ENCODE peak calls at places on chromosomes 4 and X, in eight cellular contexts. G is stimulated activated naive CD4-positive, alpha-beta T cell treated with Interleukin-2 at 50 U/mL for 16 hours; T is kidney epithelial cell; Y is mucosa of gallbladder; X is nephron progenitor cell; F is lower leg skin; L is NCI-H1105 treated with DMSO at 0.1 percent for 48 hours; M is T-helper 2 cell. V is an unnamed sample.

GRCh38 chrX:18255059-18255458 is 34.4 kb upstream of the BEND2 start:
- DNase-seq in G (no peak), T (no peak), Y (no peak), X (no peak), F (no peak), L (no peak), M (no peak), V (no peak)

GRCh38 chr4:111031180-111031579 is 408.3 kb upstream of the PITX2 start:
- DNase-seq in G (no peak), T (no peak), Y (no peak), X (no peak), F (no peak), L (no peak), M (no peak), V (no peak)

GRCh38 chr4:134691915-134692314 is 490.3 kb upstream of the PABPC4L start:
- DNase-seq in G (no peak), T (no peak), Y (no peak), X (no peak), F (no peak), L (no peak), M (no peak), V (no peak)

GRCh38 chr4:105780176-105780575 is 71.6 kb downstream of the GSTCD start:
- DNase-seq in G (no peak), T (no peak), Y (no peak), X (no peak), F (no peak), L (no peak), M (no peak), V (no peak)

GRCh38 chrX:110396777-110397176 is 38.1 kb downstream of the RTL9 start:
- DNase-seq in G (no peak), T (no peak), Y (no peak), X (no peak), F (no peak), L (no peak), M (no peak), V (no peak)

GRCh38 chrX:41542151-41542935 is 95.2 kb downstream of the NYX start:
- DNase-seq in G (no peak), T (no peak), Y (no peak), X (no peak), F (no peak), L (no peak), M (no peak), V (peak)

GRCh38 chrX:39724544-39724943 is 373.2 kb downstream of the BCOR start:
- DNase-seq in G (no peak), T (no peak), Y (no peak), X (no peak), F (peak), L (no peak), M (no peak), V (no peak)

GRCh38 chr4:73070072-73070385 is 513 bp upstream of the COX18 start:
- DNase-seq in G (no peak), T (no peak), Y (no peak), X (no peak), F (no peak), L (peak), M (no peak), V (no peak)

GRCh38 chrX:129360175-129360574 is 163.1 kb downstream of the SMARCA1 start:
- DNase-seq in G (no peak), T (no peak), Y (peak), X (peak), F (peak), L (peak), M (no peak), V (peak)

GRCh38 chrX:34900691-34901090 is 41.9 kb upstream of the FAM47B start:
- DNase-seq in G (no peak), T (no peak), Y (no peak), X (no peak), F (no peak), L (no peak), M (no peak), V (no peak)

GRCh38 chrX:22392176-22392814 is 119.6 kb downstream of the CBLL2 start:
- DNase-seq in G (no peak), T (no peak), Y (no peak), X (no peak), F (no peak), L (no peak), M (no peak), V (no peak)

GRCh38 chr4:66376921-66377320 is 706.6 kb upstream of the EPHA5 start:
- DNase-seq in G (no peak), T (no peak), Y (no peak), X (no peak), F (no peak), L (no peak), M (no peak), V (no peak)

GRCh38 chr4:25767877-25768475 is 94.8 kb downstream of the SEL1L3 start:
- DNase-seq in G (no peak), T (peak), Y (peak), X (peak), F (peak), L (peak), M (no peak), V (peak)

GRCh38 chr4:157996061-157996460 is 176.8 kb downstream of the GASK1B start:
- DNase-seq in G (no peak), T (no peak), Y (no peak), X (no peak), F (no peak), L (no peak), M (no peak), V (no peak)

GRCh38 chr4:65670331-65671031 is at the start of gene EPHA5:
- DNase-seq in G (no peak), T (peak), Y (peak), X (peak), F (peak), L (peak), M (no peak), V (peak)

GRCh38 chr4:83276299-83277040 is 8.1 kb downstream of the COQ2 start:
- DNase-seq in G (no peak), T (no peak), Y (no peak), X (no peak), F (no peak), L (no peak), M (no peak), V (no peak)

GRCh38 chrX:153606503-153606902 is 7.6 kb upstream of the CCNQ start:
- DNase-seq in G (no peak), T (no peak), Y (no peak), X (no peak), F (no peak), L (no peak), M (no peak), V (no peak)

GRCh38 chr4:101337688-101338087 is 9.6 kb downstream of the PPP3CA start:
- DNase-seq in G (no peak), T (no peak), Y (no peak), X (no peak), F (no peak), L (no peak), M (no peak), V (no peak)

GRCh38 chr4:157151711-157152110 is 68.8 kb upstream of the GRIA2 start:
- DNase-seq in G (no peak), T (no peak), Y (no peak), X (no peak), F (no peak), L (no peak), M (no peak), V (no peak)

GRCh38 chr4:149823770-149824221 is 8.2 kb upstream of the IQCM start:
- DNase-seq in G (no peak), T (peak), Y (no peak), X (no peak), F (no peak), L (no peak), M (no peak), V (no peak)

GRCh38 chr4:152308925-152309324 is 227.0 kb downstream of the FBXW7 start:
- DNase-seq in G (no peak), T (no peak), Y (no peak), X (no peak), F (no peak), L (peak), M (no peak), V (peak)

GRCh38 chr4:35300996-35301774 is 943.1 kb downstream of the ARAP2 start:
- DNase-seq in G (no peak), T (no peak), Y (no peak), X (peak), F (no peak), L (no peak), M (no peak), V (no peak)

GRCh38 chr4:96194993-96195392 is 355.1 kb downstream of the PDHA2 start:
- DNase-seq in G (no peak), T (no peak), Y (no peak), X (no peak), F (no peak), L (no peak), M (no peak), V (no peak)

GRCh38 chrX:23887448-23887847 is 20.3 kb downstream of the APOO start:
- DNase-seq in G (no peak), T (no peak), Y (peak), X (no peak), F (no peak), L (no peak), M (no peak), V (peak)

GRCh38 chrX:129823115-129823514 is 20.6 kb downstream of the ZDHHC9 start:
- DNase-seq in G (peak), T (no peak), Y (peak), X (peak), F (no peak), L (peak), M (peak), V (peak)

GRCh38 chr4:31370866-31371465 is 650.8 kb downstream of the PCDH7 start:
- DNase-seq in G (no peak), T (no peak), Y (no peak), X (peak), F (no peak), L (peak), M (no peak), V (peak)

GRCh38 chr4:108965472-108966076 is 202.7 kb upstream of the ETNPPL start:
- DNase-seq in G (no peak), T (no peak), Y (no peak), X (no peak), F (no peak), L (no peak), M (no peak), V (no peak)

GRCh38 chrX:136028383-136028984 is 43.2 kb downstream of the SLC9A6 start:
- DNase-seq in G (no peak), T (peak), Y (no peak), X (no peak), F (no peak), L (peak), M (no peak), V (peak)

GRCh38 chrX:41445781-41446358 is 1.3 kb upstream of the NYX start:
- DNase-seq in G (no peak), T (no peak), Y (no peak), X (no peak), F (peak), L (no peak), M (no peak), V (no peak)

GRCh38 chrX:72105436-72105835 is 26.3 kb downstream of the RTL5 start:
- DNase-seq in G (peak), T (no peak), Y (no peak), X (no peak), F (peak), L (no peak), M (peak), V (no peak)

GRCh38 chr4:184558996-184559395 is 84.6 kb upstream of the IRF2 start:
- DNase-seq in G (no peak), T (no peak), Y (no peak), X (no peak), F (no peak), L (no peak), M (no peak), V (no peak)

GRCh38 chrX:11597479-11597878 is 68.2 kb downstream of the ARHGAP6 start:
- DNase-seq in G (no peak), T (no peak), Y (no peak), X (no peak), F (no peak), L (no peak), M (no peak), V (no peak)